ENCODE peak calls at places on chromosomes 11 and 22, in four cellular contexts. B is IMR-90, X is Peyer's patch, K is breast epithelium. T is an unnamed sample.

GRCh38 chr11:84452211-84452610 is 1166.0 kb upstream of the CCDC90B start:
- DNase-seq in K (no peak), X (no peak), B (no peak), T (no peak)

GRCh38 chr22:49733631-49734030 is 94.0 kb downstream of the BRD1 start:
- DNase-seq in B (no peak), K (no peak), X (peak; percentile 15), T (no peak)

GRCh38 chr11:27868226-27868625 is 168.0 kb upstream of the BDNF start:
- DNase-seq in X (no peak), B (no peak), K (no peak), T (no peak)

GRCh38 chr22:50169774-50170341 is 673 bp upstream of the PANX2 start:
- DNase-seq in K (no peak), X (no peak), B (no peak), T (peak; percentile 47)

GRCh38 chr22:46180370-46181137 is 30.2 kb downstream of the PPARA start:
- DNase-seq in B (no peak), K (no peak), X (no peak), T (no peak)

GRCh38 chr11:92810423-92810822 is 159.0 kb upstream of the MTNR1B start:
- DNase-seq in B (no peak), X (no peak), K (no peak), T (no peak)

GRCh38 chr11:25449100-25449499 is 882.8 kb upstream of the ANO3 start:
- DNase-seq in K (no peak), B (no peak), X (no peak), T (no peak)

GRCh38 chr11:130383363-130384168 is 44.8 kb downstream of the ADAMTS8 start:
- DNase-seq in B (peak; percentile 100), X (no peak), K (no peak), T (no peak)

GRCh38 chr22:30859714-30860095 is 108.9 kb downstream of the MORC2 start:
- DNase-seq in B (no peak), X (no peak), K (peak; percentile 37), T (no peak)

GRCh38 chr11:19768815-19769214 is 56.2 kb downstream of the NAV2 start:
- DNase-seq in X (no peak), B (no peak), K (no peak), T (no peak)

GRCh38 chr11:73384127-73384441 is 7.9 kb downstream of the RELT start:
- DNase-seq in B (no peak), K (no peak), X (no peak), T (no peak)

GRCh38 chr22:44145544-44145943 is 35.2 kb upstream of the PARVG start:
- DNase-seq in B (no peak), K (no peak), X (no peak), T (peak; percentile 84)
- TF ChIP-seq POLR2A in B (no peak), K (no peak), X (no peak), T (no peak)

GRCh38 chr11:2825886-2826678 is 59.5 kb downstream of the CDKN1C start:
- DNase-seq in K (peak; percentile 67), B (peak; percentile 95), X (peak; percentile 71), T (peak; percentile 96)
- TF ChIP-seq POLR2A in K (no peak), B (no peak), X (no peak), T (no peak)

GRCh38 chr11:42013656-42014201 is 554.3 kb upstream of the LRRC4C start:
- DNase-seq in K (no peak), B (no peak), X (no peak), T (no peak)

GRCh38 chr11:42012261-42012660 is 552.8 kb upstream of the LRRC4C start:
- DNase-seq in K (no peak), X (no peak), B (no peak), T (no peak)
- TF ChIP-seq POLR2A in K (no peak), X (no peak), B (no peak), T (no peak)

GRCh38 chr11:65572356-65573043 is at the start of gene FAM89B:
- DNase-seq in B (peak; percentile 77), K (peak; percentile 86), X (peak; percentile 97), T (peak; percentile 97)

GRCh38 chr11:65571420-65571819 is 918 bp upstream of the FAM89B start:
- DNase-seq in X (no peak), B (no peak), K (no peak), T (peak; percentile 66)

GRCh38 chr11:65569164-65569972 is 909 bp upstream of the ZNRD2 start:
- DNase-seq in X (no peak), K (no peak), B (no peak), T (no peak)

GRCh38 chr11:65571940-65572339 is 398 bp upstream of the FAM89B start:
- DNase-seq in X (peak; percentile 68), B (peak; percentile 44), K (no peak), T (no peak)

GRCh38 chr11:65569973-65570918 is at the start of gene ZNRD2:
- DNase-seq in B (peak; percentile 99), X (peak; percentile 99), K (peak; percentile 96), T (peak; percentile 100)
- TF ChIP-seq POLR2A in B (peak; percentile 73), X (peak; percentile 74), K (peak; percentile 85), T (peak; percentile 78)

DNA sequence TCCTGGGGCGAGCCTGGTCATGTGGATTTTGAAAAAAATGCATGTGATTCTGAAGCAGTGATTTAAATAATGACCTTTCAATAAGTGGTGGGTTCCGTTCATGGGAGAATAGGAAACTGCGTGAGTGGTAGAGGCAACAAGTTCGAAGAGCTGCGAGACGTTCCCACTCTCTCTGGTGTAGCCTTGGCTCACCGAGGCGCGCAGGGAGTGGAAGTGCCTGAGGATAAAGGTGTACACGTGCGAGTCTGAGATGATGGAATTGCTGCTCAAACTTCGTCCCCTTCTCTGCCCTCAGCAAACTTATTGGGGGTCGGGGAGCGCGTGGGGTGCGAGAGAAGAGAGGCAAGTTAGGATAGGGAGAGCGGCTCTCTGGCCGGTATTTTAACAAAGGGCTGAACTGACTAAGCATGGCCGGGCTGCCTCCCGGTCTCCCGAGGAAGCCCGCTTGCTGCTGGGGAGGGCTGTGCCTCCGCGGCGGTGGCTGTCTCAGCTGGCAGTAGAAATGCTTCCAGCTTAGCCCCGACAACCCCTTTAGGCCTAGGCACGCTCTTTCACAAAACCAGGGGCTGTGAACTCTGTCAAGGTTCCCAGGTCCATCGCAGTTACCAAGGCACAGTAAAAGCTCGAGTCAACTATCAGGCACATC is 870 bp upstream of the STT3A start:
- DNase-seq in K (peak; percentile 55), B (peak; percentile 13), X (peak; percentile 63), T (peak; percentile 78)
- TF ChIP-seq POLR2A in K (no peak), B (peak; percentile 63), X (no peak), T (no peak)

GRCh38 chr22:37025500-37026070 is 6.0 kb downstream of the MPST start:
- DNase-seq in K (no peak), B (no peak), X (no peak), T (no peak)

GRCh38 chr22:37026325-37026724 is 6.8 kb downstream of the MPST start:
- DNase-seq in B (no peak), K (no peak), X (no peak), T (no peak)

GRCh38 chr22:37022483-37023337 is 3.2 kb downstream of the MPST start:
- DNase-seq in X (no peak), B (no peak), K (no peak), T (no peak)

GRCh38 chr22:37023743-37024338 is 4.3 kb downstream of the MPST start:
- DNase-seq in K (no peak), X (peak; percentile 93), B (no peak), T (no peak)

GRCh38 chr22:37024339-37025157 is 5.0 kb downstream of the MPST start:
- DNase-seq in K (no peak), B (no peak), X (peak; percentile 63), T (no peak)
- TF ChIP-seq POLR2A in K (no peak), B (no peak), X (peak; percentile 32), T (no peak)

GRCh38 chr11:769887-770641 is 7.2 kb downstream of the GATD1 start:
- DNase-seq in B (no peak), K (no peak), X (no peak), T (no peak)
- TF ChIP-seq POLR2A in B (no peak), K (no peak), X (no peak), T (no peak)

DNA sequence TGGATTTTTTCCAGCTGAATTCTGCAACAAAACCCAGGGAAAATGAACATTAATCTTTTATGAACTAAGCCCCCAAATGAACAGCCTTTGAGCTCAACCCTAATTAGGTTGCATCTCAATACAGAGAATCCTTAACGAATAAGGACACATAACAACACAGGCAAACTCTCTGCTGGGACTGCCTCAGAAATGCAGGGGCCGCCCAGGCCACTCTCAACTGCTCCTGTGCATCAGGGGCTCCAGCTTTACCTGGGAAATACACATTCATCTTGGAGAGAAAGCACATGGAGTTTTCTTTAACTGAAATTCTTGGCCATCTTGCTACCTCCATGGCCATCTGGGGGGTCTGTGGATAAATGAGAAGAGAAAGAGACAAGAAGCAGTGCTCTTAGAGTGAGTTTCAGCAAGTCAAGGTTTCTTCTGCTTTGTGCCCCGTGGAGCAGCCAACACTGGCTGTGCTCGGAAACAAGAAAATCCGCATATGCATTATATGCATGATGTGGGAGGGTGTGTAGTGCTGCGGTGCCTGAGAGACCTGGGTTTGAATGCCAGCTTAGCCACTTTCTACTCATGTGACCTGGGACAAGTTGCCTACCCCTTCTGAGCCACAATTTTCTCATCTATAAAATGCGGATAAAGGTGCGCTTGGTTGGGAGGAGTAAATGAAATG is 81.9 kb upstream of the RCN1 start:
- DNase-seq in B (no peak), K (no peak), X (no peak), T (no peak)
- TF ChIP-seq POLR2A in B (no peak), K (no peak), X (no peak), T (no peak)

GRCh38 chr11:58576792-58577440 is 1.3 kb upstream of the LPXN start:
- DNase-seq in B (peak; percentile 66), K (no peak), X (peak; percentile 44), T (peak; percentile 61)

GRCh38 chr11:58577441-58578135 is 1.3 kb upstream of the ZFP91 start:
- DNase-seq in B (peak; percentile 97), X (peak; percentile 89), K (peak; percentile 53), T (peak; percentile 87)

GRCh38 chr11:58579192-58580129 is 598 bp downstream of the ZFP91 start:
- DNase-seq in X (peak; percentile 97), B (peak; percentile 91), K (peak; percentile 91), T (peak; percentile 97)

GRCh38 chr11:58578635-58579191 is at the start of gene ZFP91:
- DNase-seq in B (peak; percentile 98), X (peak; percentile 99), K (peak; percentile 98), T (peak; percentile 99)

DNA sequence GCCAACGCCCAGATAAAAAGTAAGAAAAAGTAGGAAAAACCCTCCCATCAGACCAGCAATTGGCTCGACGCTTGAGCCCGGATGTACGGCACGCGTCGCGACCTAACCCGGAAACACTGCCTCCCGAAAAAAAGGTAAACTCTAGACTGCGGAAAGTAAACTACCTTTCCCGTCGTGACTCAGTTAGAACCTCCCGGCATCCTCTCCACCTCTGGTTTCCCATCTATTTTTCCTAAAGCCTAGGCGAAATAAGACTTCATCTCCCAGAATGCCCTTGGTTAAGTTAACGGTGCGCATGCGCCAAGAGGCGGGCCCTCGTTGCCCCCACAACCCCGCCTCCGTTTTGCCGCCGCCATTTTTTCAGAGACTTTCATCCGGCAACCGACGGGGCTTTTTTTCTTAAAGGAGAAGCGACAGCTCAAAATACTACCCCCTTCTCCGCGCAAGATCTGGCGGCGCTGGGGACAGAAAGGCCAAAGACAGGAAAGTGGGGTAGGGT is 678 bp upstream of the ZFP91 start:
- DNase-seq in B (peak; percentile 99), X (peak; percentile 97), K (peak; percentile 97), T (peak; percentile 98)
- TF ChIP-seq POLR2A in B (peak; percentile 36), X (no peak), K (no peak), T (no peak)